ENCODE peak calls at places on chromosomes 12 and 14, in five cellular contexts. U is spleen; L is fibroblast of lung; S is CD8-positive, alpha-beta memory T cell; W is A549. R is an unnamed sample. For H3K4me1, the result is how much of the 10 kb centered on the place peaks cover.

GRCh38 chr12:22787557-22787956 is 162.6 kb downstream of the ETNK1 start:
- DNase-seq in U (no peak), L (no peak), S (no peak), W (no peak), R (no peak)

GRCh38 chr14:22159968-22160367 is 429.1 kb downstream of the DAD1 start:
- DNase-seq in U (no peak), L (no peak), S (no peak), W (no peak), R (no peak)

GRCh38 chr14:60632257-60632656 is 17.0 kb downstream of the SIX1 start:
- DNase-seq in U (no peak), L (no peak), S (no peak), W (no peak), R (no peak)

GRCh38 chr12:2259368-2259767 is 206.6 kb downstream of the CACNA1C start:
- DNase-seq in U (no peak), L (peak), S (no peak), W (no peak), R (no peak)

GRCh38 chr14:96136361-96136760 is 68.3 kb upstream of the BDKRB2 start:
- DNase-seq in U (no peak), L (peak), S (no peak), W (no peak), R (no peak)

GRCh38 chr12:116282371-116283286 is 5.1 kb upstream of the MED13L start:
- DNase-seq in U (no peak), L (no peak), S (no peak), W (no peak), R (no peak)

GRCh38 chr14:94059998-94060397 is 21.0 kb downstream of the DDX24 start:
- DNase-seq in U (peak), L (no peak), S (no peak), W (no peak), R (no peak)

GRCh38 chr14:47917344-47917954 is 242.0 kb upstream of the MDGA2 start:
- DNase-seq in U (no peak), L (peak), S (no peak), W (no peak), R (no peak)

GRCh38 chr12:6494351-6494743 is 445 bp downstream of the NCAPD2 start:
- DNase-seq in U (no peak), L (no peak), S (no peak), W (no peak), R (no peak)

GRCh38 chr12:78087363-78087675 is 256.6 kb downstream of the NAV3 start:
- DNase-seq in U (no peak), L (peak), S (no peak), W (no peak), R (no peak)

GRCh38 chr14:60777856-60778578 is 43.5 kb downstream of the MNAT1 start:
- DNase-seq in U (no peak), L (peak), S (no peak), W (no peak), R (no peak)

GRCh38 chr12:2739832-2740641 is 54.7 kb upstream of the FKBP4 start:
- DNase-seq in U (no peak), L (peak), S (no peak), W (no peak), R (no peak)

GRCh38 chr12:57954768-57955167 is 13.4 kb downstream of the ATP23 start:
- DNase-seq in U (no peak), L (no peak), S (no peak), W (no peak), R (no peak)

GRCh38 chr12:24901975-24902461 is 46.9 kb downstream of the BCAT1 start:
- DNase-seq in U (no peak), L (peak), S (no peak), W (no peak), R (no peak)

GRCh38 chr14:96400495-96400894 is 8.6 kb downstream of the AK7 start:
- DNase-seq in U (no peak), L (no peak), S (no peak), W (no peak), R (no peak)

GRCh38 chr12:2509137-2509536 is 285.6 kb upstream of the FKBP4 start:
- DNase-seq in U (no peak), L (no peak), S (no peak), W (no peak), R (no peak)

GRCh38 chr12:69061574-69061973 is 128.6 kb upstream of the CPM start:
- DNase-seq in U (no peak), L (no peak), S (no peak), W (no peak), R (no peak)

GRCh38 chr12:81591256-81591655 is 167.9 kb downstream of the PPFIA2 start:
- DNase-seq in U (peak), L (no peak), S (no peak), W (no peak), R (no peak)

GRCh38 chr12:131619736-131620506 is 91.0 kb upstream of the SFSWAP start:
- DNase-seq in U (peak), L (no peak), S (no peak), W (no peak), R (no peak)

GRCh38 chr14:82084813-82085212 is 551.2 kb upstream of the SEL1L start:
- DNase-seq in U (no peak), L (no peak), S (no peak), W (no peak), R (no peak)

GRCh38 chr14:102049258-102050025 is 37.4 kb downstream of the HSP90AA1 start:
- DNase-seq in U (peak), L (no peak), S (no peak), W (no peak), R (no peak)

GRCh38 chr14:56797003-56797568 is 13.2 kb downstream of the OTX2 start:
- DNase-seq in U (no peak), L (no peak), S (no peak), W (no peak), R (no peak)

GRCh38 chr12:58395470-58395869 is 454.1 kb downstream of the ATP23 start:
- DNase-seq in U (no peak), L (peak), S (no peak), W (no peak), R (no peak)

GRCh38 chr14:66483322-66483721 is 2.8 kb upstream of the CCDC196 start:
- DNase-seq in U (no peak), L (no peak), S (no peak), W (no peak), R (no peak)

GRCh38 chr12:9829483-9829882 is 2.2 kb downstream of the KLRF1 start:
- DNase-seq in U (no peak), L (no peak), S (no peak), W (no peak), R (no peak)

GRCh38 chr14:93056840-93057585 is 58.7 kb downstream of the ITPK1 start:
- DNase-seq in U (no peak), L (no peak), S (no peak), W (no peak), R (no peak)

GRCh38 chr12:53596920-53597363 is 29.2 kb downstream of the ATF7 start:
- DNase-seq in U (no peak), L (peak), S (no peak), W (no peak), R (no peak)

GRCh38 chr12:28710882-28711281 is 438.2 kb upstream of the FAR2 start:
- DNase-seq in U (no peak), L (peak), S (no peak), W (no peak), R (no peak)

GRCh38 chr14:98608071-98609060 is 663.6 kb downstream of the BCL11B start:
- DNase-seq in U (no peak), L (no peak), S (no peak), W (no peak), R (no peak)

GRCh38 chr14:94342334-94342934 is 19.3 kb upstream of the SERPINA6 start:
- DNase-seq in U (no peak), L (peak), S (no peak), W (peak), R (peak)

GRCh38 chr12:121138284-121138683 is 5.6 kb downstream of the P2RX7 start:
- DNase-seq in U (no peak), L (no peak), S (no peak), W (no peak), R (no peak)

GRCh38 chr14:64659366-64659765 is 44.9 kb upstream of the PLEKHG3 start:
- DNase-seq in U (no peak), L (no peak), S (no peak), W (no peak), R (no peak)

GRCh38 chr14:61812347-61813100 is 50.3 kb downstream of the SNAPC1 start:
- DNase-seq in U (no peak), L (peak), S (no peak), W (no peak), R (peak)

GRCh38 chr14:100019156-100019882 is 45.9 kb upstream of the EVL start:
- DNase-seq in U (no peak), L (peak), S (no peak), W (peak), R (no peak)

GRCh38 chr14:60658116-60658515 is 8.8 kb upstream of the SIX1 start:
- DNase-seq in U (no peak), L (no peak), S (no peak), W (no peak), R (no peak)

GRCh38 chr14:34081576-34082136 is 130.8 kb upstream of the EGLN3 start:
- DNase-seq in U (no peak), L (peak), S (no peak), W (peak), R (no peak)

GRCh38 chr12:26121841-26122680 is 2.8 kb downstream of the BHLHE41 start:
- DNase-seq in U (peak), L (peak), S (no peak), W (no peak), R (peak)

GRCh38 chr12:90953956-90954421 is 987 bp downstream of the CCER1 start:
- DNase-seq in U (no peak), L (no peak), S (no peak), W (no peak), R (peak)

GRCh38 chr12:26029741-26030033 is 71.2 kb downstream of the RASSF8 start:
- DNase-seq in U (no peak), L (peak), S (no peak), W (no peak), R (no peak)

DNA sequence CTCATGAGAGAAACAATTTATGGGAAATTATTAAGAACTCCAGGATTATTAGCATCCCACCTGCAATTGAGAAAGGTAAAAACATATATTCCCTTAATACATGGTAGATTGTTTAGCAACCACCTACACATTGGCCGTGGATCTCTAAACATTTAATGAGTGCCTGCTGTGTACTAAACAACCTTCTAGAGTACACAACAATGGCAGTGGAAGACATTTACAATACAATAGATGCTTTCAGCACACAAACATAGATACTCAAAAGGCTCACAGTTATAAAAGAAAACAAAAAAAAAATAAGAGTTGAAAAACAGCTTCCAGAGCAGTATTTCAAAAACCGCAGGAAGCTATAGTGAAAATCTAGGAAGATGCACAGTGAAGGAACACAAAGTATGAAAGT is 382.9 kb downstream of the SYT1 start:
- DNase-seq in U (no peak), L (no peak), S (no peak), W (no peak), R (no peak)
- H3K27ac ChIP-seq in U (no peak), L (no peak), S (no peak), W (no peak), R (no peak)

DNA sequence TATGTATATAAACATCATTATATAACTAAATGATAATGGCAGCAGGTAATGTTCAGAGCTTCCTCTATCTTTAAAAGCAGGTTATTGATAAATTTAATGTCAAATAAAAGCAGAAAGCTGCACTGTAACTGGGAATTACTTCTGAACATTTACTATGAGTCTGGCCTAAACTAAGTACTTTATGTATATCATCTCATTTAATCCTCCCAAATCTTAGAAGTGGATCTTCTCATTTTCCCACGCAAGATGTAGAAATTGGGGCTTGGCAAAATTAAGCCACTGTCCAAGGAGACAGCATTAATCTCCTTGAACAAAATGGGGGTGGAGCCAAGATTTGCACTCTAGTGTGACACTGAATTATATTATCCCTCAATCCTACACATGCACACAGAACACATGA is 5.7 kb downstream of the NIN start:
- DNase-seq in U (no peak), L (no peak), S (no peak), W (no peak), R (no peak)
- H3K4me1 ChIP-seq in U (under half), L (under half), S (half or more), W (under half), R (half or more)

GRCh38 chr12:93229494-93230310 is 148.0 kb upstream of the NUDT4 start:
- DNase-seq in U (no peak), L (peak), S (no peak), W (peak), R (no peak)
- H3K27ac ChIP-seq in U (no peak), L (peak), S (peak), W (peak), R (no peak)

GRCh38 chr14:68376067-68376810 is 416.6 kb downstream of the ZFP36L1 start:
- DNase-seq in U (no peak), L (peak), S (no peak), W (no peak), R (no peak)
- H3K4me1 ChIP-seq in U (under half), L (under half), S (under half), W (under half), R (under half)

DNA sequence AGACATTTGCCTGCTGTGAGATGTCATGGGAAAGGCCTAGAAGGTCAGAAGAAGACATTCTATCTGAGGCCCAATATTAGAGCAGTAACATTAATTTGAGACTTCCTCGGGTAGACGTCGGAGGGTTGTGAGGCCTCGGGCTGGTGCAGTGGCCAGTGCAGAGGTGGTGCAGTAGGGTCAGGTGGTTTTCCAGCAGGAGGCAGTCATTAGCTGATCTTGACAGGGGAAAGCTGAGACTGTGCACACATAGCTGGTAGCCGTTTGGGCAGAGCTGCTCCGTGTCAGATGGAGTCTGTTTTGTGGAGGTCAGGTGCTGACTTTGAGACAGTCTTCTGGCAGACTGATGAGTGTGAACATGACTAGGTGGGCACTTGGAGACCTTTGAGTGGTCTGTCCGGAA is 65.7 kb upstream of the ASPG start:
- DNase-seq in U (no peak), L (no peak), S (no peak), W (no peak), R (no peak)
- H3K27ac ChIP-seq in U (no peak), L (no peak), S (no peak), W (no peak), R (no peak)

GRCh38 chr14:76963366-76963765 is 65.1 kb downstream of the IRF2BPL start:
- DNase-seq in U (no peak), L (no peak), S (no peak), W (no peak), R (no peak)
- H3K4me1 ChIP-seq in U (under half), L (under half), S (half or more), W (under half), R (under half)

DNA sequence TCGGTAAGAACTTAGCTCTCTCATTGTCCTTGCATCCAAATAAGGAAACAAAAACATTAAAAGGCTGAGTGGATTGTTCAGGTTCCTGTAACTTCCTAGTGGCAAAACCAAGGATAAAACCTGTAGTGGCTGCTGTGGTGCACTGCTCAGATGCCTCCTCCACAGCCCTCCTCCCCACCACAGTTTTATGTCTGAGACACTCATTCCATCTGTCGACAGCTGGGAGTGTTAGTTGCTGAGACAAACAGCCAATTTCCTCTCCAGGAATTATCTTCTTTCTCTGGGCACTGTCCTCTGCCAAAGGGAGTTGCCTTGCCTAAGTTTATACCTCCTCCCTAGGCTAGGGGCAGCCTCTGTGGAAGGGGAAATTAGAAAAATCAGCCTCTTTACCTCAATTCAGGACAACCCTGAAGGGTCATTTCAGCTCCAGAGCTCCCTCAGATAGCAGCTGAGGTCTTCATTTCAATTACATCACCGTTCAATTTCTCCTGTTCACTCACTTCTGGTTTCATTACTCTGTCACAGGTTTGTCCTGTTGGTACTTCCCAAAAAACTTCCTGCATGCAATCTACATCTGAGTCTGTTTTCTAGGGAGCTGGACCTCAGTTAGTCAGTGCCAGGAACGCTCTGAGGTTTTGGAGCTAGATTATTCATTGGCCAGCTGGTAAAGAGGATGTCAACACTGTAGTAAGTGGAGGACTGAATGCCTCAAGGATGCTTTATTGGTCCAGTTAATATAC is 74.9 kb upstream of the ATP2B1 start:
- DNase-seq in U (no peak), L (peak), S (no peak), W (no peak), R (no peak)
- H3K27ac ChIP-seq in U (no peak), L (peak), S (no peak), W (peak), R (no peak)

GRCh38 chr12:124509300-124509675 is 58.1 kb downstream of the NCOR2 start:
- DNase-seq in U (no peak), L (no peak), S (no peak), W (no peak), R (no peak)
- H3K4me1 ChIP-seq in U (under half), L (under half), S (under half), W (under half), R (half or more)

GRCh38 chr14:77313374-77313773 is 7.3 kb downstream of the POMT2 start:
- DNase-seq in U (no peak), L (no peak), S (no peak), W (no peak), R (no peak)
- H3K27ac ChIP-seq in U (no peak), L (no peak), S (no peak), W (peak), R (peak)

GRCh38 chr12:56126732-56127239 is 1.3 kb upstream of the ESYT1 start:
- DNase-seq in U (no peak), L (no peak), S (no peak), W (no peak), R (no peak)

GRCh38 chr12:56127888-56128668 is at the start of gene ESYT1:
- DNase-seq in U (peak), L (peak), S (peak), W (peak), R (peak)

GRCh38 chr12:56127485-56127887 is 581 bp upstream of the ESYT1 start:
- DNase-seq in U (no peak), L (no peak), S (no peak), W (no peak), R (no peak)

GRCh38 chr12:56129210-56129691 is 1.2 kb downstream of the ESYT1 start:
- DNase-seq in U (peak), L (peak), S (peak), W (peak), R (peak)

GRCh38 chr12:56128669-56129209 is 672 bp downstream of the ESYT1 start:
- DNase-seq in U (peak), L (peak), S (no peak), W (peak), R (peak)
- H3K4me1 ChIP-seq in U (under half), L (under half), S (half or more), W (under half), R (under half)

R was measured in psoas muscle.